ENCODE peak calls at places on chromosomes 12 and 14, in seven cellular contexts. W is fibroblast of lung, K is adrenal gland, N is amniotic stem cell, F is AG08395, B is NCI-H524, G is glutamatergic neuron. Z is an unnamed sample.
A peak's percentile ranks its signal among the peaks of the same experiment; 100 is the strongest.

GRCh38 chr12:107318804-107319535 is 225.6 kb upstream of the CRY1 start:
- DNase-seq in W (peak; percentile 79), K (no peak), N (peak; percentile 22), F (no peak), B (peak; percentile 40), G (peak; percentile 63), Z (peak; percentile 44)

GRCh38 chr12:13487326-13487725 is 290.8 kb downstream of the EMP1 start:
- DNase-seq in W (no peak), K (no peak), N (no peak), F (no peak), B (no peak), G (no peak), Z (no peak)

GRCh38 chr14:90791481-90791880 is 24.7 kb downstream of the TTC7B start:
- DNase-seq in W (no peak), K (no peak), N (no peak), F (no peak), B (no peak), G (no peak), Z (no peak)

GRCh38 chr12:51593539-51593938 is 2.5 kb downstream of the SCN8A start:
- DNase-seq in W (peak; percentile 71), K (peak; percentile 37), N (no peak), F (peak; percentile 49), B (no peak), G (no peak), Z (peak; percentile 63)

GRCh38 chr12:68001486-68002466 is 12.5 kb downstream of the IFNG-AS1 start:
- DNase-seq in W (peak; percentile 2), K (no peak), N (no peak), F (peak; percentile 13), B (peak; percentile 38), G (no peak), Z (peak; percentile 20)

GRCh38 chr12:56801661-56802622 is 38.8 kb downstream of the HSD17B6 start:
- DNase-seq in W (no peak), K (no peak), N (no peak), F (no peak), B (no peak), G (no peak), Z (no peak)

GRCh38 chr14:99363616-99364290 is 91.8 kb upstream of the BCL11B start:
- DNase-seq in W (no peak), K (no peak), N (no peak), F (no peak), B (no peak), G (no peak), Z (no peak)

GRCh38 chr14:71507681-71508080 is 424.5 kb upstream of the RGS6 start:
- DNase-seq in W (no peak), K (no peak), N (no peak), F (no peak), B (no peak), G (no peak), Z (no peak)

GRCh38 chr12:132554857-132555630 is 55.3 kb downstream of the LRCOL1 start:
- DNase-seq in W (no peak), K (no peak), N (no peak), F (no peak), B (peak; percentile 24), G (peak; percentile 62), Z (no peak)

GRCh38 chr12:116183741-116184141 is 93.8 kb downstream of the MED13L start:
- DNase-seq in W (peak; percentile 60), K (no peak), N (no peak), F (no peak), B (peak; percentile 16), G (no peak), Z (no peak)

GRCh38 chr14:104149617-104150141 is 11.3 kb downstream of the KIF26A start:
- DNase-seq in W (peak; percentile 8), K (peak; percentile 38), N (no peak), F (peak; percentile 34), B (peak; percentile 88), G (peak; percentile 45), Z (no peak)

GRCh38 chr12:5498806-5499205 is 66.9 kb downstream of the NTF3 start:
- DNase-seq in W (no peak), K (no peak), N (no peak), F (no peak), B (no peak), G (no peak), Z (no peak)

GRCh38 chr12:60394680-60395079 is 798.9 kb downstream of the SLC16A7 start:
- DNase-seq in W (peak; percentile 86), K (no peak), N (peak; percentile 36), F (peak; percentile 3), B (no peak), G (no peak), Z (peak; percentile 13)

GRCh38 chr12:105892362-105892910 is 246.3 kb downstream of the NUAK1 start:
- DNase-seq in W (peak; percentile 4), K (no peak), N (no peak), F (no peak), B (peak; percentile 26), G (no peak), Z (no peak)

GRCh38 chr14:93269341-93270068 is 62.4 kb downstream of the UBR7 start:
- DNase-seq in W (peak; percentile 76), K (peak; percentile 39), N (no peak), F (peak; percentile 63), B (no peak), G (no peak), Z (peak; percentile 70)

GRCh38 chr12:15719230-15719629 is 70.0 kb downstream of the EPS8 start:
- DNase-seq in W (no peak), K (no peak), N (no peak), F (no peak), B (no peak), G (no peak), Z (no peak)

GRCh38 chr12:49491823-49492222 is 47.0 kb upstream of the KCNH3 start:
- DNase-seq in W (peak; percentile 77), K (no peak), N (no peak), F (no peak), B (no peak), G (no peak), Z (no peak)

GRCh38 chr12:11633968-11634367 is 15.5 kb upstream of the ETV6 start:
- DNase-seq in W (peak; percentile 93), K (no peak), N (no peak), F (peak; percentile 9), B (no peak), G (no peak), Z (no peak)

Z was measured in AG20443.